ENCODE peak calls at places on chromosomes 13 and 19, in five cellular contexts. P is trophoblast cell, H is IMR-90, X is H1, I is mesendoderm. Z is an unnamed sample.

GRCh38 chr19:14167594-14168138 is 31.3 kb upstream of the ASF1B start:
- DNase-seq in P (no peak), H (no peak), X (no peak), I (no peak), Z (no peak)

GRCh38 chr19:17859533-17860330 is at the start of gene RPL18A:
- DNase-seq in P (peak; percentile 100), H (peak; percentile 100), X (peak; percentile 99), I (peak; percentile 100), Z (peak; percentile 100)

GRCh38 chr19:6686628-6686975 is 16.6 kb upstream of the TNFSF14 start:
- DNase-seq in P (no peak), H (no peak), X (no peak), I (no peak), Z (no peak)

GRCh38 chr13:41465215-41465907 is 8.0 kb downstream of the RGCC start:
- DNase-seq in P (peak; percentile 40), H (peak; percentile 94), X (no peak), I (no peak), Z (peak; percentile 63)

GRCh38 chr13:44726214-44726613 is 150.1 kb upstream of the TSC22D1 start:
- DNase-seq in P (peak; percentile 37), H (peak; percentile 90), X (no peak), I (no peak), Z (peak; percentile 69)

GRCh38 chr13:59494560-59494970 is 669.2 kb downstream of the DIAPH3 start:
- DNase-seq in P (no peak), H (peak; percentile 81), X (no peak), I (no peak), Z (peak; percentile 27)

GRCh38 chr19:11453468-11454341 is 18.3 kb downstream of the PRKCSH start:
- DNase-seq in P (no peak), H (no peak), X (no peak), I (no peak), Z (no peak)

GRCh38 chr19:21202865-21203494 is 61.1 kb downstream of the ZNF431 start:
- DNase-seq in P (peak; percentile 63), H (peak; percentile 14), X (peak; percentile 61), I (peak; percentile 83), Z (peak; percentile 2)

GRCh38 chr13:38376551-38376950 is 26.9 kb downstream of the UFM1 start:
- DNase-seq in P (peak; percentile 7), H (peak; percentile 4), X (no peak), I (no peak), Z (no peak)

GRCh38 chr13:72754111-72754510 is 26.4 kb downstream of the BORA start:
- DNase-seq in P (no peak), H (no peak), X (no peak), I (no peak), Z (no peak)

GRCh38 chr13:44267966-44268365 is 105.7 kb upstream of the SERP2 start:
- DNase-seq in P (peak; percentile 17), H (peak; percentile 80), X (no peak), I (no peak), Z (no peak)

GRCh38 chr19:50870417-50871089 is 2.7 kb upstream of the KLK2 start:
- DNase-seq in P (peak; percentile 64), H (peak; percentile 3), X (no peak), I (no peak), Z (no peak)

GRCh38 chr13:25286308-25286968 is 850 bp downstream of the MTMR6 start:
- DNase-seq in P (peak; percentile 55), H (peak; percentile 58), X (no peak), I (peak; percentile 48), Z (peak; percentile 76)

GRCh38 chr19:8146877-8147575 is 2.4 kb downstream of the FBN3 start:
- DNase-seq in P (no peak), H (no peak), X (no peak), I (no peak), Z (no peak)

GRCh38 chr19:8149261-8150094 is at the start of gene FBN3:
- DNase-seq in P (no peak), H (no peak), X (no peak), I (peak; percentile 70), Z (no peak)

GRCh38 chr19:8147579-8147978 is 1.8 kb downstream of the FBN3 start:
- DNase-seq in P (no peak), H (no peak), X (no peak), I (no peak), Z (no peak)

GRCh38 chr19:8148088-8148409 is 1.3 kb downstream of the FBN3 start:
- DNase-seq in P (no peak), H (no peak), X (no peak), I (no peak), Z (no peak)

DNA sequence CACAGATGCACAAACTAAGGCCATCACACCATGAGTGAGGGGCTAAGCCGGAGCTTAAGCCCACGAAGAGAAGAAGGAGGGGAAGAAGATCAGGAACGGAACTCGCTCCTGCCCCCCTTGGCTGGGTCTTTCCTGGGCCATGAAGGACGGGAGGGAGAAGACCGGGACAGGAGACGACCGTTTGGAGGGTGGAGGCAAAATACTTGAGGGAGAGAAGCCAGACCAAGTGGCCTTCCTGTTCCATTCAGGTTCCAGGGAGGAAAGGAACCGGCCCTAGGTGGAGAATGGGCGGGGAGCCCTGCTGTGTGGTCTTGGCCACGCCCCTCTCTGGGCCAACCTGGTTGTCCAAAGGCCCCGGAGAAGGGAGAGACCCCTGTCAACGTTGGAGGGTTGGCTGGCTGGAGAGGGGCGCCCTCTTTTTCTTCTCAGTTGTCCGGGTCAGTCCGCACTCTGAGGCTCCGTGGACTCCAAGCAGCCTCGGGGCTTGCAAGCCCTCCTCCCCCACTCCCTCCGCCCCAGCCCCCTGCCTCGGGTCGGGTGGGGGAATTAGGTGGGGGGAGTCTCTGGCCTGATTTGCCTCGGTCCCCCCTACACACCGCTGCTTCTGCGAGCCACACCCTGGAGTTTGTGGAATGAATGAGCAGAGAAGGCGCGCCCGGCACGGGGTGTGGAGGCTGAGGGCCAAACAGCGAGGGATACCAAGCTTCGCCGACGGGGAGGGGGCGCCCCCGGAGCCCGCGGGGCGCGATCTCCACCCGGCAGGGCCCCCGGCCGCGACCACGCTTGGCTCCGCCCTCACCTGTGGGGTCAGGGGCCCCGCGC is 771 bp downstream of the FBN3 start:
- DNase-seq in P (peak; percentile 4), H (no peak), X (peak; percentile 70), I (peak; percentile 96), Z (no peak)
- H3K18ac ChIP-seq in P (peak overlapping the region; percentile 72), H (no peak overlapping the region), X (peak overlapping the region; percentile 41), I (peak overlapping the region; percentile 91), Z (no peak overlapping the region)

GRCh38 chr13:113135281-113135760 is 12.7 kb downstream of the F10 start:
- DNase-seq in P (no peak), H (no peak), X (no peak), I (no peak), Z (no peak)

GRCh38 chr13:113126265-113127150 is 3.9 kb downstream of the F10 start:
- DNase-seq in P (no peak), H (no peak), X (no peak), I (no peak), Z (no peak)

GRCh38 chr13:113125506-113126264 is 3.1 kb downstream of the F10 start:
- DNase-seq in P (no peak), H (no peak), X (no peak), I (no peak), Z (no peak)

GRCh38 chr13:113129480-113129879 is 6.9 kb downstream of the F10 start:
- DNase-seq in P (no peak), H (no peak), X (no peak), I (no peak), Z (no peak)

DNA sequence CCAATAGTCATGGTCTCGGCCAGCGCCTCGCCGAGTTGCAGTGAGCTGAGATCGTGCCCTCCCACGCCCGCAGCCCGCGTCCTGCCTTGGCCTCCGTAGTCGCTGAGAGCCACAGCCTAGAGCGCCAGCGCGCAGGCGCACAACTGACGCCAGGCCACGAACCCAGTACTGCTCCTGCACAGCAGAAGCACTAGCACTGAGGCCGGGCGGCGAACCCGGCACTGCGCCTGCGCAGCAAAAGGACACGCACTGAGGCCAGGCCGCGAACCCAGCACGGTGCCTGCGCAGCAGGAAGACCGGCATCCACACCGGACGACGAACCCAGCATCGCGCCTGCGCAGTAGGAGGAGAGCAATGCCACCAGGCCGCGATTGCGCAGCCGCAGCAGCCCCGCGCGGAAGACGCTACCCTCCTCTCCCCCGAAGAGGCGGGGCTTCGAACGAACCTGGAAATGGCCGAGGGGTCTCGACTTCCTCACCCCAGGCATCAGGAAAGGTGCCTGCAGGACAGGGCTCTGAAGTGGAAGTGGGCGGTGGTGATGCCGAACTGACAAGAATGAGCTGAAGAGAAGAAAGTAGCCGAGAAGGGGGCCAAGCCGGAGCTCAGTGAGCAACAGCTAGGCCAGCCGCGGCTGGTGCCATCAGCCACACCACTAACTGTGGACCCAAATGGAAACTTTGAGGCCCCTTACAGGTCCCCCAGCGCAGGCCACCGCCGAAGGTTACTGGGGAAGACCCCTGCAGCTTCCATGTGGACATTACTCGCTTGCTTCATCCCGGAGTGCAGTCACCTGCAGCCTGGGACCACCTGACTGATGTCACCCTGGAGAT is 7.5 kb downstream of the F10 start:
- DNase-seq in P (peak; percentile 20), H (no peak), X (no peak), I (no peak), Z (no peak)
- H3K18ac ChIP-seq in P (no peak overlapping the region), H (no peak overlapping the region), X (no peak overlapping the region), I (no peak overlapping the region), Z (no peak overlapping the region)

GRCh38 chr19:2556221-2557092 is 80.5 kb downstream of the GADD45B start:
- DNase-seq in P (no peak), H (no peak), X (no peak), I (no peak), Z (no peak)

GRCh38 chr19:2558543-2558942 is 82.6 kb downstream of the GADD45B start:
- DNase-seq in P (no peak), H (no peak), X (no peak), I (no peak), Z (no peak)

GRCh38 chr19:2555422-2556220 is 79.7 kb downstream of the GADD45B start:
- DNase-seq in P (peak; percentile 8), H (no peak), X (no peak), I (no peak), Z (no peak)

GRCh38 chr19:2554856-2555255 is 78.9 kb downstream of the GADD45B start:
- DNase-seq in P (peak; percentile 70), H (peak; percentile 23), X (no peak), I (no peak), Z (no peak)

GRCh38 chr19:2557093-2557440 is 81.1 kb downstream of the GADD45B start:
- DNase-seq in P (no peak), H (no peak), X (no peak), I (no peak), Z (no peak)
- H3K18ac ChIP-seq in P (no peak overlapping the region), H (no peak overlapping the region), X (peak overlapping the region; percentile 75), I (no peak overlapping the region), Z (no peak overlapping the region)

GRCh38 chr13:71663431-71663830 is 203.6 kb downstream of the DACH1 start:
- DNase-seq in P (no peak), H (no peak), X (no peak), I (no peak), Z (no peak)
- H3K18ac ChIP-seq in P (no peak overlapping the region), H (no peak overlapping the region), X (no peak overlapping the region), I (no peak overlapping the region), Z (no peak overlapping the region)

GRCh38 chr13:50015263-50015662 is at the start of gene KCNRG:
- DNase-seq in P (no peak), H (peak; percentile 39), X (no peak), I (no peak), Z (peak; percentile 36)
- H3K18ac ChIP-seq in P (no peak within 1 kb of the TSS), H (peak within 1 kb of the TSS; percentile 46), X (no peak within 1 kb of the TSS), I (no peak within 1 kb of the TSS), Z (no peak within 1 kb of the TSS)

Z was measured in mesenchymal stem cell.